ENCODE peak calls at places on chromosomes 1 and 21, in four cellular contexts. X is NCI-H2171 treated with DMSO at 0.1 percent for 48 hours, N is foreskin fibroblast, Z is Caki2. S is an unnamed sample.

GRCh38 chr1:161427733-161428516 is 60.2 kb upstream of the CFAP126 start:
- DNase-seq in Z (peak; percentile 44), X (no peak), N (peak; percentile 35), S (peak; percentile 32)

GRCh38 chr1:6483010-6483760 is 8.3 kb downstream of the PLEKHG5 start:
- DNase-seq in N (no peak), Z (no peak), X (peak; percentile 47), S (no peak)

GRCh38 chr1:84698151-84698651 is 7.9 kb upstream of the SSX2IP start:
- DNase-seq in X (no peak), Z (no peak), N (peak; percentile 82), S (no peak)

GRCh38 chr1:157776971-157777386 is at the start of gene FCRL2:
- DNase-seq in Z (no peak), N (no peak), X (no peak), S (no peak)

GRCh38 chr1:174070614-174071013 is 48.5 kb upstream of the RC3H1 start:
- DNase-seq in X (no peak), N (no peak), Z (no peak), S (no peak)

GRCh38 chr1:208238710-208239517 is 5.3 kb downstream of the PLXNA2 start:
- DNase-seq in Z (peak; percentile 33), X (peak; percentile 56), N (no peak), S (no peak)

GRCh38 chr1:230057681-230058565 is 9.1 kb upstream of the GALNT2 start:
- DNase-seq in Z (no peak), X (no peak), N (no peak), S (peak; percentile 2)

GRCh38 chr1:163730366-163730765 is 408.6 kb downstream of the NUF2 start:
- DNase-seq in Z (no peak), X (no peak), N (no peak), S (no peak)

GRCh38 chr1:45375104-45376090 is 35.2 kb upstream of the MUTYH start:
- DNase-seq in Z (no peak), X (no peak), N (no peak), S (no peak)

GRCh38 chr21:29072873-29073221 is 601 bp downstream of the CCT8 start:
- DNase-seq in N (no peak), Z (no peak), X (peak; percentile 25), S (no peak)

GRCh38 chr1:230986976-230987375 is 8.1 kb downstream of the ARV1 start:
- DNase-seq in N (no peak), Z (peak; percentile 38), X (no peak), S (no peak)

GRCh38 chr1:20014153-20014552 is 34.7 kb upstream of the PLA2G2A start:
- DNase-seq in Z (no peak), X (no peak), N (no peak), S (no peak)

GRCh38 chr1:231724876-231725647 is 98.5 kb downstream of the DISC1 start:
- DNase-seq in Z (peak; percentile 48), X (peak; percentile 15), N (peak; percentile 9), S (no peak)

GRCh38 chr1:230384380-230385172 is 41.6 kb downstream of the PGBD5 start:
- DNase-seq in N (no peak), X (no peak), Z (no peak), S (no peak)

GRCh38 chr1:12177156-12177998 is 10.6 kb downstream of the TNFRSF1B start:
- DNase-seq in Z (no peak), N (no peak), X (no peak), S (no peak)

GRCh38 chr1:23456226-23456625 is 27.8 kb downstream of the ASAP3 start:
- DNase-seq in X (no peak), N (no peak), Z (no peak), S (no peak)